ENCODE peak calls at places on chromosomes 12 and 14, in eight cellular contexts. T is GM23338, P is neural progenitor cell, B is GM23248, U is HCT116, F is PC-3, M is hepatocyte, Q is MM.1S. Y is an unnamed sample.

GRCh38 chr12:31236998-31237637 is 88.8 kb downstream of the SINHCAF start:
- DNase-seq in T (no peak), P (no peak), Q (no peak), B (no peak), U (no peak), M (no peak), F (no peak), Y (no peak)

GRCh38 chr12:53063708-53064612 is 14.1 kb downstream of the TNS2 start:
- DNase-seq in M (peak), F (no peak), U (no peak), B (peak), T (no peak), P (no peak), Q (no peak), Y (no peak)

GRCh38 chr12:103012884-103013283 is 55.4 kb downstream of the ASCL1 start:
- DNase-seq in U (no peak), M (no peak), B (no peak), F (no peak), P (peak), Q (no peak), T (peak), Y (no peak)

GRCh38 chr12:20011200-20011599 is 357.1 kb upstream of the PDE3A start:
- DNase-seq in M (no peak), U (no peak), B (no peak), P (no peak), T (no peak), F (no peak), Q (no peak), Y (no peak)

GRCh38 chr12:32332446-32332845 is 66.9 kb upstream of the FGD4 start:
- DNase-seq in M (no peak), U (no peak), P (no peak), F (no peak), Q (no peak), B (no peak), T (no peak), Y (no peak)

GRCh38 chr12:20455001-20455706 is 86.8 kb downstream of the PDE3A start:
- DNase-seq in M (no peak), U (no peak), P (no peak), F (no peak), T (no peak), B (peak), Q (no peak), Y (no peak)

GRCh38 chr12:47214771-47215170 is 135.0 kb upstream of the AMIGO2 start:
- DNase-seq in M (no peak), U (no peak), F (no peak), T (no peak), Q (no peak), B (no peak), P (no peak), Y (no peak)

GRCh38 chr14:50855558-50855957 is 16.3 kb upstream of the ABHD12B start:
- DNase-seq in Q (no peak), U (no peak), T (peak), M (no peak), B (peak), F (no peak), P (no peak), Y (no peak)

GRCh38 chr14:50008562-50009355 is 107.6 kb downstream of the VCPKMT start:
- DNase-seq in F (peak), T (no peak), B (no peak), Q (peak), M (no peak), P (no peak), U (no peak), Y (peak)

GRCh38 chr14:89466460-89466859 is 49.4 kb upstream of the FOXN3 start:
- DNase-seq in U (no peak), P (no peak), B (no peak), T (no peak), F (no peak), M (no peak), Q (no peak), Y (no peak)

GRCh38 chr14:103859416-103860202 is 12.2 kb upstream of the PPP1R13B start:
- DNase-seq in M (no peak), T (no peak), U (no peak), B (no peak), P (no peak), F (no peak), Q (no peak), Y (no peak)

GRCh38 chr14:103862393-103862782 is 15.0 kb upstream of the PPP1R13B start:
- DNase-seq in F (no peak), P (no peak), B (no peak), T (peak), Q (no peak), M (no peak), U (no peak), Y (no peak)

GRCh38 chr14:103858063-103858820 is 10.9 kb upstream of the PPP1R13B start:
- DNase-seq in P (no peak), T (peak), U (no peak), Q (no peak), F (no peak), M (no peak), B (no peak), Y (no peak)

GRCh38 chr14:103863245-103863644 is 15.9 kb upstream of the PPP1R13B start:
- DNase-seq in F (no peak), T (no peak), Q (no peak), U (no peak), P (no peak), M (no peak), B (no peak), Y (no peak)

DNA sequence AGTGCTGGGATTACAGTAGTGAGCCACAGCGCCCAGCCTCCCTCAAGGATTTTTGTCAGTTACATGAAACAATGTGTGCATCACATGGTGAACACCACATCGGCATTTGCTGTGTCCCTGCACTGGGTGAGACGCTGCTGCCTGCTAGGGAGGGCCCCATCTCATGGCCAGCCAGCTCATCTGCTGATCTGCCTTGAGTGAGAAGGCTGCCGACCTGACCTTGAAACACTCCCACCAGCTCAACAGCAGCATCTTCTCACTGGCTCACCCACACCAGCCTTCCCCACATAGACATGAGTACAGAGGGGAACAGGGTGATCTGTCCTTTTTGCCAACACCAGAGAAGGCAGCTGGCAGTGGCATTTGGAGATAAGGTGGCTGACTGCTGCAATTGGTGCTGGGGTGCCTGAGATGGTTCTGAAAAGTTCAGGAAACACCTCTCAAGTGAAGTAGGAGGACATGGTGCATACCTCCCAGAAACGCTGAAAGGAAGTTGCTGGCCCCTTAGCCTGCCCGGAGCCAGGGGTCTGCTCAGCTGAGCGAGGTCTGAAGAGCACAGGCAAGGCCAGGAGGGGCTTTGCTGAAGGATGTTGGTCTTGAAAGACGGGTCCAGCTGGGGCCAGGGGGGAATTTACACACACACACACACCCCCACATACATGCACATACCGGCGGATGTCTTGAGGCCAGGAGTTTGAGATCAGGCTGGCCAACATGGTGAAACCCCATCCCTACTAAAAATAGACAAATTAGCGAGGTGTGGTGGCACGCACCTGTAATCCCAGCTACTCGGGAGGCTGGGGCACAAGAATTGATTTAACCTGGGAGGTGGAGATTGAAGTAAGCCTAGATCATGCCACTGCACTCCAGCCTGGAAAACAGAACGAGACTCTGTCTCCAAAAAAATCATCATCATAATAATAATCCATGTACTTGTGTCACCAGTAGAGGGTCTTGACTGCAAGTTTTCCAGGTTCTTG is 14.3 kb upstream of the PPP1R13B start:
- DNase-seq in M (no peak), U (no peak), Q (no peak), T (no peak), F (no peak), P (no peak), B (peak), Y (no peak)
- TF ChIP-seq EZH2phosphoT487 in M (no peak), U (no peak), Q (no peak), T (no peak), F (no peak), P (no peak), B (no peak), Y (no peak)

GRCh38 chr12:46164186-46164585 is 104.7 kb downstream of the SLC38A1 start:
- DNase-seq in F (no peak), T (no peak), M (no peak), U (no peak), P (no peak), Q (no peak), B (no peak), Y (no peak)
- H2AFZ ChIP-seq in F (no peak), T (no peak), M (no peak), U (no peak), P (no peak), Q (no peak), B (no peak), Y (no peak)

GRCh38 chr12:130765186-130765659 is 49.1 kb upstream of the RIMBP2 start:
- DNase-seq in U (peak), M (no peak), P (no peak), T (no peak), F (peak), Q (no peak), B (peak), Y (peak)
- TF ChIP-seq EZH2phosphoT487 in U (no peak), M (no peak), P (no peak), T (no peak), F (no peak), Q (no peak), B (no peak), Y (no peak)

DNA sequence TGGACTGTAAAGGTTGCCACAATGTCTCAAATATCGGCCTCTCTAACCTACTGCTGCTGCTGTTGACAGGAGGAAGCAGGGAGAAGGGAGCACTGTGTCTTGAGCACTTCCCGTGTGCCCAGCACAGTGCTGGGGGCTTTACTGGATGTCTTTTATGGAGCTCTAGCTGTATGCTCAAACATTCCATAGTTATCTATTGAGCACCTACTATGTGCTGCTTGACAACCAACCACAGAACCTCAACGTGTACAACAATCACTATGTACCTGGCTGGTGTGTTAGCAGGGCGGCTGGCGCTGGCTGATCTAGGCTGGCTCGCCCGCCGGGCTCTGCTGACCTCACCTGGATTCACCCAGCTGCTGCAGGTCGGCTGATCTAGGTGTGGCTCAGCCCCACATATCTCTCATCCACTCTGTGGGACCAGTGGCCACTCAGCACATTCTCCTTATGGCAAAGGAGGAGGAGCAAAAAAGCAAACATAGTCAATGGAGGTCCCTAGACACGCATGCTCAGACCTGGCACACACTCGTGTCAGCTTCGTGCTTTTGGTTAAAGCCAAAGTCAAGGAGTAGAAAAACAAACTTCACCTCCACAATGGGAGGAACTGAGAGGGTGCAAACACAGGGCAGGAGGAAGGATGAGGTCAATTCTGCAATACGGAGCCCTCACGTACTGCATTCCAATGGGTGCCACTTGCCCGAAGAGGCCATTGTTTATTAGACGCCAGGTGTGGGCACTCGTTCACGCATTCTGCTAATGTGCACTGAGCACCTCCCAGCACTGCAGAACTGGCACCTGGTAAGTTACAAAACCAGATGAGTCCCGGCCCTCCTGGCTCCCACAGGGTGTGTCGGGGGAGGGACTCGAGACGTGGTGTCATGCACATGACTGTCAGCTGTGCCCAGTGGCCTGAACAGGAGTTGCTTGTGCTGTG is 147.2 kb downstream of the SCARB1 start:
- DNase-seq in T (no peak), M (no peak), B (no peak), Q (no peak), U (no peak), P (no peak), F (no peak), Y (no peak)
- H2AFZ ChIP-seq in T (no peak), M (no peak), B (no peak), Q (no peak), U (no peak), P (no peak), F (no peak), Y (no peak)

GRCh38 chr14:85702191-85702590 is 172.2 kb downstream of the FLRT2 start:
- DNase-seq in P (no peak), B (no peak), Q (no peak), F (no peak), T (no peak), U (no peak), M (no peak), Y (no peak)
- TF ChIP-seq EZH2phosphoT487 in P (no peak), B (no peak), Q (no peak), F (no peak), T (no peak), U (no peak), M (no peak), Y (no peak)

Y was measured in OCI-LY7.